ENCODE peak calls at places on chromosomes 4 and X, in five cellular contexts. D is left kidney, K is amniotic stem cell, C is immature natural killer cell, S is MV-4-11. B is an unnamed sample.

GRCh38 chr4:102594000-102594399 is 92.8 kb downstream of the NFKB1 start:
- DNase-seq in C (no peak), S (no peak), D (no peak), K (no peak), B (no peak)

GRCh38 chr4:100984901-100985300 is 362.4 kb downstream of the PPP3CA start:
- DNase-seq in C (no peak), S (no peak), D (no peak), K (peak), B (no peak)

GRCh38 chr4:122633211-122633610 is 12.3 kb upstream of the IL21 start:
- DNase-seq in C (no peak), K (no peak), D (no peak), S (no peak), B (no peak)

GRCh38 chrX:16743604-16744325 is 24.4 kb downstream of the SYAP1 start:
- DNase-seq in S (no peak), D (no peak), K (peak), C (no peak), B (no peak)

GRCh38 chr4:82901129-82901718 is 689 bp downstream of the THAP9 start:
- DNase-seq in C (no peak), D (no peak), K (no peak), S (no peak), B (no peak)

GRCh38 chr4:119506761-119507160 is 121.8 kb downstream of the PDE5A start:
- DNase-seq in K (no peak), C (no peak), S (no peak), D (peak), B (no peak)

GRCh38 chr4:98261291-98262271 is at the start of gene RAP1GDS1:
- DNase-seq in S (no peak), K (peak), D (peak), C (peak), B (peak)

GRCh38 chrX:23616361-23616760 is 50.9 kb upstream of the PRDX4 start:
- DNase-seq in S (peak), D (peak), K (peak), C (no peak), B (peak)

GRCh38 chr4:154569584-154569983 is 6.8 kb downstream of the FGB start:
- DNase-seq in D (no peak), C (no peak), S (no peak), K (no peak), B (no peak)

GRCh38 chrX:1134976-1135375 is 77.5 kb downstream of the CRLF2 start:
- DNase-seq in S (no peak), K (no peak), C (no peak), D (no peak), B (no peak)

GRCh38 chr4:26141916-26142638 is 178.7 kb upstream of the RBPJ start:
- DNase-seq in D (peak), S (peak), C (no peak), K (no peak), B (peak)

GRCh38 chr4:178577933-178578332 is 1135.7 kb upstream of the AGA start:
- DNase-seq in C (no peak), D (peak), K (no peak), S (peak), B (no peak)

GRCh38 chr4:31021008-31021407 is 300.8 kb downstream of the PCDH7 start:
- DNase-seq in K (no peak), D (peak), S (no peak), C (no peak), B (no peak)

GRCh38 chr4:76689079-76689817 is 208.7 kb downstream of the SOWAHB start:
- DNase-seq in C (no peak), K (no peak), D (peak), S (no peak), B (no peak)

GRCh38 chrX:134533352-134533751 is 73.4 kb downstream of the HPRT1 start:
- DNase-seq in S (no peak), C (no peak), K (no peak), D (no peak), B (no peak)

GRCh38 chrX:68978211-68978780 is 149.5 kb downstream of the EFNB1 start:
- DNase-seq in S (no peak), C (no peak), D (peak), K (no peak), B (no peak)

GRCh38 chrX:19446397-19446796 is 68.9 kb downstream of the MAP3K15 start:
- DNase-seq in C (no peak), S (no peak), K (no peak), D (no peak), B (no peak)

GRCh38 chr4:1172971-1173757 is 781 bp upstream of the SPON2 start:
- DNase-seq in C (no peak), S (no peak), D (peak), K (no peak), B (no peak)

GRCh38 chr4:9859774-9860173 is 78.3 kb downstream of the DRD5 start:
- DNase-seq in S (no peak), K (no peak), C (no peak), D (no peak), B (no peak)

GRCh38 chrX:1165535-1166196 is 46.8 kb downstream of the CRLF2 start:
- DNase-seq in C (peak), K (no peak), S (no peak), D (peak), B (no peak)

GRCh38 chr4:40183615-40184411 is 13.0 kb upstream of the RHOH start:
- DNase-seq in C (no peak), D (no peak), S (peak), K (no peak), B (no peak)

GRCh38 chr4:6038711-6039110 is 20.5 kb upstream of the C4orf50 start:
- DNase-seq in K (no peak), D (no peak), S (no peak), C (no peak), B (no peak)

GRCh38 chrX:69158166-69159040 is 6.8 kb downstream of the PJA1 start:
- DNase-seq in K (no peak), S (peak), C (no peak), D (peak), B (no peak)

GRCh38 chr4:159925770-159926169 is 822.9 kb downstream of the RAPGEF2 start:
- DNase-seq in S (no peak), C (no peak), D (no peak), K (no peak), B (no peak)

GRCh38 chr4:166594326-166594946 is 639.9 kb downstream of the SPOCK3 start:
- DNase-seq in C (no peak), D (peak), K (peak), S (peak), B (peak)

GRCh38 chr4:37981844-37982720 is 21.9 kb downstream of the PTTG2 start:
- DNase-seq in K (no peak), C (no peak), D (no peak), S (no peak), B (no peak)

GRCh38 chr4:151690164-151690856 is 70.5 kb downstream of the GATB start:
- DNase-seq in D (peak), C (no peak), S (no peak), K (no peak), B (no peak)